ENCODE peak calls at places on chromosomes 4 and X, in eight cellular contexts. R is prostate gland, H is neural crest cell, M is WTC11, L is WERI-Rb-1, Y is cardiac fibroblast, V is BJ, F is OCI-LY7. E is an unnamed sample.
A peak's percentile ranks its signal among the peaks of the same experiment; 100 is the strongest.

GRCh38 chr4:2831611-2832308 is 11.9 kb upstream of the ADD1 start:
- DNase-seq in H (no peak), V (no peak), Y (no peak), R (no peak), F (no peak), M (no peak), L (no peak), E (no peak)

GRCh38 chr4:89290727-89291126 is 16.9 kb downstream of the GPRIN3 start:
- DNase-seq in V (no peak), R (no peak), L (peak; percentile 42), M (no peak), Y (no peak), F (peak; percentile 38), H (no peak), E (no peak)

GRCh38 chr4:120139392-120139791 is 72.7 kb upstream of the MAD2L1 start:
- DNase-seq in H (no peak), Y (no peak), V (no peak), R (no peak), L (no peak), F (no peak), M (no peak), E (no peak)

GRCh38 chr4:111494471-111494870 is 650.8 kb upstream of the FAM241A start:
- DNase-seq in F (no peak), L (no peak), M (no peak), Y (peak; percentile 19), R (no peak), H (no peak), V (no peak), E (no peak)

GRCh38 chr4:88659061-88659889 is 38.4 kb downstream of the NAP1L5 start:
- DNase-seq in H (no peak), F (peak; percentile 24), M (peak; percentile 32), R (peak; percentile 58), L (peak; percentile 71), Y (peak; percentile 83), V (no peak), E (peak; percentile 47)

GRCh38 chr4:2647403-2648158 is 108.6 kb downstream of the TNIP2 start:
- DNase-seq in R (no peak), M (no peak), H (no peak), V (no peak), L (peak; percentile 32), Y (no peak), F (no peak), E (no peak)

GRCh38 chr4:83109480-83110221 is 4.9 kb downstream of the PLAC8 start:
- DNase-seq in H (peak; percentile 40), F (peak; percentile 11), V (no peak), M (peak; percentile 65), R (peak; percentile 18), Y (peak; percentile 36), L (peak; percentile 72), E (peak; percentile 42)

GRCh38 chrX:70234355-70234754 is at the start of gene AWAT1:
- DNase-seq in F (no peak), Y (no peak), H (no peak), M (no peak), V (no peak), L (no peak), R (no peak), E (no peak)

GRCh38 chrX:41293269-41293668 is 40.7 kb upstream of the DDX3X start:
- DNase-seq in R (no peak), H (no peak), V (no peak), M (peak; percentile 44), Y (peak; percentile 9), F (peak; percentile 36), L (peak; percentile 37), E (no peak)

GRCh38 chr4:165684177-165684870 is 188.7 kb upstream of the TLL1 start:
- DNase-seq in V (no peak), F (no peak), R (no peak), Y (peak; percentile 60), M (no peak), H (no peak), L (no peak), E (no peak)

GRCh38 chr4:128387600-128388351 is 100.2 kb upstream of the PGRMC2 start:
- DNase-seq in H (no peak), L (no peak), R (no peak), Y (no peak), V (no peak), M (no peak), F (no peak), E (no peak)

GRCh38 chr4:137529432-137529831 is 2.9 kb downstream of the PCDH18 start:
- DNase-seq in V (no peak), F (no peak), Y (no peak), L (no peak), R (no peak), M (no peak), H (no peak), E (no peak)

GRCh38 chr4:3374011-3374645 is 67.6 kb upstream of the HGFAC start:
- DNase-seq in M (no peak), F (no peak), V (no peak), R (no peak), H (no peak), L (no peak), Y (no peak), E (no peak)

GRCh38 chr4:13427599-13428325 is 56.4 kb downstream of the RAB28 start:
- DNase-seq in L (no peak), F (no peak), R (peak; percentile 12), V (no peak), M (no peak), Y (no peak), H (no peak), E (no peak)

GRCh38 chr4:40750461-40751258 is 905 bp downstream of the NSUN7 start:
- DNase-seq in H (peak; percentile 9), M (peak; percentile 34), V (no peak), R (peak; percentile 9), L (no peak), Y (peak; percentile 5), F (no peak), E (no peak)

GRCh38 chr4:1290165-1290977 is 680 bp downstream of the MAEA start:
- DNase-seq in Y (no peak), V (no peak), H (no peak), M (no peak), R (no peak), F (peak; percentile 54), L (no peak), E (no peak)

GRCh38 chr4:6191448-6192130 is 8.8 kb downstream of the JAKMIP1 start:
- DNase-seq in M (no peak), L (no peak), V (no peak), Y (no peak), H (no peak), R (no peak), F (no peak), E (no peak)

GRCh38 chrX:154515803-154516654 is at the start of gene FAM3A:
- DNase-seq in L (peak; percentile 97), F (peak; percentile 89), R (peak; percentile 92), V (peak; percentile 35), Y (peak; percentile 94), M (peak; percentile 92), H (peak; percentile 84), E (peak; percentile 91)

GRCh38 chrX:129347291-129347690 is 176.0 kb downstream of the SMARCA1 start:
- DNase-seq in Y (no peak), H (no peak), L (no peak), F (peak; percentile 1), V (no peak), R (no peak), M (peak; percentile 42), E (no peak)
- TF ChIP-seq CTCF in Y (no peak), H (peak; percentile 41), L (peak; percentile 36), F (peak; percentile 41), V (no peak), R (no peak), M (peak; percentile 51), E (no peak)

GRCh38 chrX:9681011-9681410 is 84.6 kb downstream of the GPR143 start:
- DNase-seq in F (no peak), H (no peak), V (no peak), R (no peak), M (no peak), Y (no peak), L (no peak), E (no peak)

GRCh38 chrX:9683350-9683749 is 82.3 kb downstream of the GPR143 start:
- DNase-seq in M (no peak), F (no peak), H (no peak), Y (no peak), R (no peak), L (no peak), V (no peak), E (no peak)

GRCh38 chrX:9682861-9683260 is 82.8 kb downstream of the GPR143 start:
- DNase-seq in V (no peak), Y (no peak), F (no peak), H (no peak), R (no peak), M (no peak), L (no peak), E (no peak)

GRCh38 chrX:9681422-9681821 is 84.2 kb downstream of the GPR143 start:
- DNase-seq in F (no peak), R (no peak), H (no peak), V (no peak), M (no peak), L (no peak), Y (peak; percentile 29), E (no peak)

DNA sequence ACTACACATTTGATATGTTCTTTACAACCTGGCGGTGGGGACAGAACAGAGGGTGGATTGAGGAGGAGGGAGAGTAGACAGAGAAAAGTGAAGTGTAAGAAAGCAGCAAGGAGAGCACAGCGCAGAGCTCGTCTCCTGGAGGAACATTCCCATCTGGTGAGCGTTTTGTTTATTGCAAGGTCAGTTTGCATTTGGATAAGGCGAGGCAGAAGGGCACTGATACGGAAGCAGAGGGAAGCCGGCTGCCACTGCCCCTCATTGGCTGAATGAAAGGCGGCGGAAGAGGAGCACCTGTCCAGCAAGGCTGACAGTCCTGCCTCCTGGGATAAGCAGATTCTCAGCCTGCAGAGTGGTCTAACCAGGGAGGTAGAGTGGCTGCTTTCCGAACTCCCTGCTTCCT is 83.2 kb downstream of the GPR143 start:
- DNase-seq in Y (peak; percentile 54), F (no peak), L (no peak), H (no peak), R (no peak), M (no peak), V (no peak), E (no peak)
- TF ChIP-seq CTCF in Y (peak; percentile 8), F (no peak), L (no peak), H (peak; percentile 29), R (peak; percentile 38), M (no peak), V (peak; percentile 16), E (no peak)

DNA sequence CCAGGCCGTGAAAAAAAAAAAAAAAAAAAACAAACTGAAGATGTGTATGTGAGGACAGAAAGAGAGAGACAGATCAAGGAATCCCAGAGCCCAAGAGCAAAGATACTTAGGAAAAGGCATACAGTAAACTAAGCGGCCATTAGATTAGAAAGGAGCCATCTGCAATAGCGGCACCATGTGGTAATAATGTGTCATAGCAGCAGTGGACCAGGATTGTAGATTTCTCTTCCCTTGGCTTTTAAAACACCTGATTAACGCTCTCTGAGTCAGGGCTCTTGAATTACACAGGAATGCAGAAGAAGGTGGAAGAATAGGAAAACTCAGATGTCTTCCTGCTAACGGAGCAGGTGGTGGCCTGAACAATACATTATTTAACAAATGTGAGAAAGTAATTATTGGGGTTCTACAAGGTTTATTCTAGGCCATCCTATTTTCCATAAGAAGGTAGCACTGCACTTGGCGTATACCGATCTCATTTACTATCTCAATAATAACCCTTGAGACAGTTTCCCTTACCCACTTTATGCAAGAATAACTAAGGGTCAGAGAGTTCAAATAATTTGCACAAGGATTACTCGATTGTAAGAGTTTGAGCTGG is 182.7 kb downstream of the KCNIP4 start:
- DNase-seq in V (no peak), Y (peak; percentile 61), H (peak; percentile 48), R (peak; percentile 7), M (peak; percentile 67), F (peak; percentile 41), L (peak; percentile 59), E (peak; percentile 18)
- TF ChIP-seq CTCF in V (peak; percentile 87), Y (peak; percentile 87), H (peak; percentile 87), R (peak; percentile 55), M (peak; percentile 77), F (peak; percentile 85), L (peak; percentile 90), E (peak; percentile 91)

GRCh38 chrX:144566592-144566991 is 680.7 kb upstream of the SPANXN1 start:
- DNase-seq in F (no peak), R (no peak), Y (no peak), H (no peak), L (peak; percentile 10), M (no peak), V (no peak), E (no peak)
- TF ChIP-seq CTCF in F (no peak), R (no peak), Y (no peak), H (no peak), L (peak; percentile 38), M (no peak), V (no peak), E (no peak)